ENCODE peak calls at places on chromosomes 16 and 17, in ten cellular contexts. B, A, Y, L, O, R, F, Z, T and C are unnamed samples.

GRCh38 chr16:11152205-11152604 is 103.8 kb downstream of the SOCS1 start:
- DNase-seq in B (no peak), A (no peak), Y (no peak), L (no peak), O (no peak), R (no peak), F (no peak), Z (no peak), T (no peak), C (no peak)

GRCh38 chr17:51948128-51948527 is 210.4 kb downstream of the CA10 start:
- DNase-seq in B (no peak), A (peak), Y (no peak), L (no peak), O (no peak), R (no peak), F (no peak), Z (no peak), T (no peak), C (no peak)

GRCh38 chr17:45870342-45870974 is 23.9 kb upstream of the MAPT start:
- DNase-seq in B (no peak), A (no peak), Y (no peak), L (no peak), O (no peak), R (no peak), F (no peak), Z (no peak), T (no peak), C (no peak)

GRCh38 chr16:4244254-4244812 is 2.5 kb upstream of the SRL start:
- DNase-seq in B (peak), A (no peak), Y (no peak), L (no peak), O (no peak), R (no peak), F (peak), Z (peak), T (no peak), C (no peak)

GRCh38 chr17:45438931-45439610 is 6.4 kb upstream of the ARHGAP27 start:
- DNase-seq in B (no peak), A (peak), Y (no peak), L (no peak), O (no peak), R (no peak), F (no peak), Z (no peak), T (no peak), C (no peak)

GRCh38 chr16:21247376-21247775 is 13.9 kb downstream of the ANKS4B start:
- DNase-seq in B (no peak), A (no peak), Y (no peak), L (no peak), O (no peak), R (no peak), F (no peak), Z (no peak), T (no peak), C (no peak)

GRCh38 chr16:67260426-67261063 is 11.8 kb downstream of the SLC9A5 start:
- DNase-seq in B (peak), A (no peak), Y (no peak), L (peak), O (no peak), R (no peak), F (peak), Z (no peak), T (no peak), C (no peak)

GRCh38 chr17:35449371-35449931 is 885 bp upstream of the SLFN13 start:
- DNase-seq in B (no peak), A (peak), Y (no peak), L (no peak), O (no peak), R (no peak), F (peak), Z (peak), T (no peak), C (no peak)

GRCh38 chr17:8649157-8650118 is 18.9 kb upstream of the MYH10 start:
- DNase-seq in B (peak), A (no peak), Y (no peak), L (no peak), O (no peak), R (no peak), F (no peak), Z (no peak), T (no peak), C (no peak)

GRCh38 chr17:67588326-67588725 is 129.4 kb upstream of the NOL11 start:
- DNase-seq in B (no peak), A (no peak), Y (no peak), L (no peak), O (no peak), R (no peak), F (no peak), Z (peak), T (no peak), C (no peak)

GRCh38 chr17:44002141-44002848 is 2.1 kb upstream of the NAGS start:
- DNase-seq in B (peak), A (no peak), Y (no peak), L (peak), O (no peak), R (no peak), F (no peak), Z (no peak), T (no peak), C (no peak)

GRCh38 chr17:76178124-76178523 is 37.1 kb upstream of the FOXJ1 start:
- DNase-seq in B (no peak), A (no peak), Y (no peak), L (no peak), O (no peak), R (no peak), F (no peak), Z (no peak), T (peak), C (no peak)

GRCh38 chr17:19537116-19537515 is 3.5 kb downstream of the SLC47A1 start:
- DNase-seq in B (no peak), A (no peak), Y (no peak), L (no peak), O (no peak), R (no peak), F (no peak), Z (no peak), T (no peak), C (no peak)

GRCh38 chr16:79509221-79509631 is 91.3 kb downstream of the MAF start:
- DNase-seq in B (no peak), A (peak), Y (no peak), L (no peak), O (no peak), R (no peak), F (peak), Z (peak), T (peak), C (no peak)

GRCh38 chr17:50475362-50475761 is 3.3 kb upstream of the RSAD1 start:
- DNase-seq in B (no peak), A (no peak), Y (no peak), L (no peak), O (no peak), R (no peak), F (no peak), Z (no peak), T (no peak), C (no peak)

GRCh38 chr17:50478391-50479361 is at the start of gene RSAD1:
- DNase-seq in B (peak), A (peak), Y (peak), L (peak), O (peak), R (peak), F (peak), Z (peak), T (peak), C (peak)

GRCh38 chr17:50474523-50474922 is 4.1 kb upstream of the RSAD1 start:
- DNase-seq in B (no peak), A (no peak), Y (no peak), L (no peak), O (no peak), R (no peak), F (no peak), Z (no peak), T (no peak), C (no peak)

GRCh38 chr17:50477976-50478375 is 684 bp upstream of the RSAD1 start:
- DNase-seq in B (no peak), A (no peak), Y (no peak), L (no peak), O (no peak), R (no peak), F (no peak), Z (no peak), T (no peak), C (no peak)

DNA sequence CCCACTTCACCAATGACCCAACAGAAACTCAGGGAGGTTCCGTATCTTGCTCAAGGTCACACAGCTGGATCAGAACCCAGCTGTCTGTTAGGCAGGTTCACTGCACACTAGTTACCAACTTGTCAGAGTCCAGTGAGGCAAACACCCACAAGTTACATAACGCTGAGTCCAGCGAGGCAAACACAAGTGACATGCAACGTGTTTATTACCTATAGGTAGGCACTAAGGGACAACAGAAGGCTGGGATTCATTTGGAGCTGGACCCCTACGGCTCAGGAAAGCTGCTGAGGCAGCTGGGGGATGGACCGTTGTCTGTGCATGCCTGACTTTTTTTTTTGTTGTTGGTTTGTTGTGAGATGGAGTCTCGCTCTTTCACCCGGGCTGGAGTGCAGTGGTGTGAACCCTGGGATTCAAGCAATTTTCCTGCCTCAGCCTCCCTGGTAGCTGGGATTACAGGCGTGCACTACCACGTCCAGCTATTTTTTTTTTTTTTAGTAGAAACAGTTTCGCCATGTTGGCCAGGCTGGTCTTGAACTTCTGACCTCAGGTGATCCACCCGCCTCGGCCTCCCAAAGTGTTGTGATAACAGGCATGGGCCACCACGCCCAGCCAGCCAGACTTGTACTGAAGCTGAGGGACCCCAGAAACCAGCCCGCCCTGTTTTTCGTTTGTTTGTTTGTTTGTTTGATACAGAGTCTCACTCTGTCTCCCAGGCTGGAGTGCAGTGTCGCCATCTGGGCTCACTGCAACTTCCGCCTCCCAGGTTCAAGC is 1.9 kb upstream of the RSAD1 start:
- DNase-seq in B (no peak), A (peak), Y (no peak), L (no peak), O (no peak), R (no peak), F (no peak), Z (peak), T (no peak), C (no peak)
- TF ChIP-seq POLR2A in B (no peak), A (peak), Y (no peak), L (no peak), O (no peak), R (no peak), F (no peak), Z (no peak), T (no peak), C (no peak)

GRCh38 chr16:27432600-27432957 is 30.6 kb downstream of the IL21R start:
- DNase-seq in B (peak), A (no peak), Y (no peak), L (no peak), O (no peak), R (no peak), F (no peak), Z (peak), T (no peak), C (no peak)

GRCh38 chr16:27430512-27430911 is 28.5 kb downstream of the IL21R start:
- DNase-seq in B (no peak), A (no peak), Y (no peak), L (no peak), O (no peak), R (no peak), F (no peak), Z (peak), T (no peak), C (no peak)

GRCh38 chr16:27431773-27432599 is 30.0 kb downstream of the IL21R start:
- DNase-seq in B (peak), A (no peak), Y (no peak), L (no peak), O (no peak), R (no peak), F (peak), Z (peak), T (no peak), C (no peak)

GRCh38 chr16:27429981-27430441 is 28.0 kb downstream of the IL21R start:
- DNase-seq in B (no peak), A (no peak), Y (no peak), L (no peak), O (no peak), R (no peak), F (peak), Z (peak), T (peak), C (peak)

DNA sequence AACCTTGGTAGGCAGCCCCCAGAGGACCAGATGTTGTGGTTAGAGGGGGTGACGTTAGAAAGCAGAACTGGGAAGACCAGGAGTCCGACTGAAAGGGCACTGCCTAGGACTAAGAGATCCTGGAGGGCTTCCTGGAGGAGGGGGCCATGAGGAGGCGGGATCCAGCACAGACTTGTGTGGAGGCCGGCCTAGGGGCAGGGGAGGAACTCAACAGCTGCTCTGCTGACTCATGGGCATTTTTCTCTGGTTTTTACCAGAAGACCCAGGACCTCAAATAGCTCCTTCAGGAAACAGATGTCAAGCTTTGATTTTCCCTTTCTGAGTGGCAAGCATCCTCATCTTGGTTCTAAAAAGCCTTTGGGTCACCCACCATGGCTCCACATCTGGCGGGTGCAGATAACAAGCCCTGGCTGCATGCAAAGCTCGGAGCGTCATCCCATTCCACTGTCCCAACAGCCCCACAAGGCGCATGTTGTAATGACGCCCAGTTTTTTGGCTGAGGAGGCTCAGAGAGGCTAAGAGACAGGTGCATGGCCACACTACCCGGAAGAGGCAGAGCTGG is 29.0 kb downstream of the IL21R start:
- DNase-seq in B (peak), A (no peak), Y (no peak), L (peak), O (no peak), R (no peak), F (peak), Z (peak), T (no peak), C (no peak)
- TF ChIP-seq POLR2A in B (no peak), A (no peak), Y (no peak), L (no peak), O (no peak), R (no peak), F (no peak), Z (no peak), T (no peak), C (no peak)

GRCh38 chr16:58733671-58734458 is at the start of gene GOT2:
- DNase-seq in B (peak), A (peak), Y (peak), L (peak), O (peak), R (peak), F (peak), Z (peak), T (peak), C (peak)
- TF ChIP-seq POLR2A in B (no peak), A (peak), Y (peak), L (peak), O (peak), R (peak), F (no peak), Z (peak), T (no peak), C (no peak)

GRCh38 chr17:81884968-81885367 is 6.4 kb downstream of the ALYREF start:
- DNase-seq in B (no peak), A (no peak), Y (no peak), L (no peak), O (no peak), R (no peak), F (no peak), Z (no peak), T (no peak), C (no peak)

GRCh38 chr17:81884520-81884919 is 6.9 kb downstream of the ALYREF start:
- DNase-seq in B (no peak), A (no peak), Y (no peak), L (no peak), O (no peak), R (no peak), F (no peak), Z (no peak), T (no peak), C (no peak)

GRCh38 chr17:81885454-81885853 is 5.9 kb downstream of the ALYREF start:
- DNase-seq in B (no peak), A (no peak), Y (no peak), L (no peak), O (no peak), R (no peak), F (no peak), Z (no peak), T (no peak), C (no peak)

GRCh38 chr17:81888105-81888987 is 3.0 kb downstream of the ALYREF start:
- DNase-seq in B (no peak), A (no peak), Y (no peak), L (no peak), O (no peak), R (no peak), F (no peak), Z (no peak), T (no peak), C (no peak)

DNA sequence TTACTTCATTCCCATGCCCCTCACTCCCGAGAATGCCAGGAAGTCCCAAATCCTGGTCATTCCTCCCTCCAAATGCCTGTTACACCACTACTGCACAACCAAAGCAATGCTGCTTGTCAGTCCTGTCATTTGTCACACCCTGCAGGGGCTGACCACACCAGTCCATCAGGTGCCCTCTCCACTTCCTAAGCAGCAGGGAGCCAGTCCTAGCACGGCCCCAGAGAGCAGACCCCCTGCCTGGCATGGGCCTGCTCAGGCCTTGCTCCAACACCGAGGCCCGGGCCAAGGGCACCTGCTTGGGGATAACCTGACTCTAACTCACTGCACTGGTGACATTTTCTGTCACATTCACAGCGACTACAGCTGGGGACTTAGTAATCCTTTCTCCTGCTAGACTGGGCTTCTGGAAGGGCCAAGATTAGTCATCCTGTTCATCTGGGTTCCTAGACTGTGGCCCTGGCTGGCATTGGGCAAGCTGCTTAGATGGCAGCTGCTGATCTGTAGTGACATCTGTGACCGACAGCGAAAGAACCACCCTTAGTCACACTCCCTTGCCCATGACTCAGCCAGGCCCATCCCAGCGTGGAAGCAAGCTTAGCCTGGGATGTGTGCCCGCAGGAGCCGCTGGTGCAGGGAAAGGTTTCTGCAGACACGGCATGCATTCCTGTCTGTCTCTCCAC is 5.4 kb downstream of the ALYREF start:
- DNase-seq in B (no peak), A (no peak), Y (no peak), L (no peak), O (no peak), R (no peak), F (no peak), Z (peak), T (no peak), C (no peak)
- TF ChIP-seq POLR2A in B (no peak), A (no peak), Y (no peak), L (no peak), O (no peak), R (no peak), F (no peak), Z (peak), T (no peak), C (no peak)